ENCODE peak calls at places on chromosomes 1 and 21, in four cellular contexts. S, M, R and K are unnamed samples.

GRCh38 chr1:173562813-173563212 is 40.1 kb downstream of the SLC9C2 start:
- DNase-seq in M (no peak), R (no peak), S (no peak), K (no peak)

GRCh38 chr1:117167402-117167801 is 43.3 kb downstream of the VTCN1 start:
- DNase-seq in S (no peak), R (no peak), M (no peak), K (peak)

GRCh38 chr21:34186119-34186719 is 112.8 kb downstream of the MRPS6 start:
- DNase-seq in M (no peak), S (no peak), R (peak), K (no peak)

GRCh38 chr1:165858364-165858823 is 31.0 kb downstream of the UCK2 start:
- DNase-seq in R (no peak), M (no peak), S (no peak), K (no peak)

GRCh38 chr1:180221461-180221860 is 8.6 kb upstream of the LHX4 start:
- DNase-seq in M (peak), R (no peak), S (no peak), K (peak)

GRCh38 chr1:78370356-78370755 is 120.4 kb upstream of the PTGFR start:
- DNase-seq in R (no peak), M (peak), S (peak), K (peak)

GRCh38 chr1:30533796-30534550 is 189.4 kb downstream of the MATN1 start:
- DNase-seq in R (no peak), S (no peak), M (no peak), K (no peak)

GRCh38 chr1:55064861-55065263 is 25.5 kb downstream of the PCSK9 start:
- DNase-seq in R (no peak), S (peak), M (peak), K (peak)

GRCh38 chr21:36860736-36861594 is 105.5 kb downstream of the HLCS start:
- DNase-seq in S (peak), M (peak), R (no peak), K (peak)

GRCh38 chr1:62045579-62045978 is 149.1 kb upstream of the L1TD1 start:
- DNase-seq in M (no peak), R (no peak), S (peak), K (peak)

GRCh38 chr1:182680901-182681300 is 3.5 kb downstream of the RGS8 start:
- DNase-seq in M (no peak), S (no peak), R (no peak), K (peak)

GRCh38 chr1:167612986-167613385 is 17.0 kb upstream of the RCSD1 start:
- DNase-seq in M (no peak), S (no peak), R (no peak), K (no peak)

DNA sequence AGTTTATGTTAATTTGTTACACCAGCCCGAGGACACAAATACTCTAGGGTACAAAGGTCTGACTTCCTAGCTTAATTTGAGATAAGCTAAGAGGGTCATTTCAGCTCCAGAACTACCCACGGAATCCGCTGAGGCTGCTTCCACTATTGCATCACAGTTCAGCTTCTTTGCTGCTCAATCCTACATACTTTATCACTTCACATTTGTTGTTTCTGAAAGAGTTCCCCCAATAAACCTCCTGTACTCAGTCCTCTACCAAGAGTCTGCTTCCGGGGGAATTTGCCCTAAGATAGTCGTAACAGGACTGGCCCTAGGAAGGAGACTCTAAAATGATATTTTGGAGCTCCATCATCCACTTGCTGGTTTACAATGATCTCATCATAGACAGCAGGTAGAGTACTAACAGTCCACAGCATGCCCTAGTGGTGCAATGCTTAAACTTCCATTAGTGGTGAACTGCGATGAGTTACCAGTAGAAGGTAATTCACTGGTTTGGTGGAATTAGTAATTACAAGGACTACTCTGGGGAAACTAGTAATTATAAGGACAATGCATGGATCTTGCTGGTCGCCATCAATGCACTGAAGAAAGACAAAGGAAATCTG is 229.3 kb downstream of the USH2A start:
- DNase-seq in M (no peak), S (no peak), R (no peak), K (no peak)
- TF ChIP-seq CTCF in M (peak), S (no peak), R (no peak), K (no peak)

GRCh38 chr1:153352523-153352922 is 3.9 kb upstream of the PGLYRP4 start:
- DNase-seq in R (peak), M (peak), S (peak), K (peak)

GRCh38 chr1:153355445-153356071 is 2.1 kb upstream of the S100A9 start:
- DNase-seq in M (peak), R (no peak), S (peak), K (peak)

GRCh38 chr1:153354515-153355193 is 3.0 kb upstream of the S100A9 start:
- DNase-seq in R (no peak), M (no peak), S (no peak), K (no peak)

GRCh38 chr1:153356392-153357075 is 1.1 kb upstream of the S100A9 start:
- DNase-seq in S (no peak), M (no peak), R (no peak), K (no peak)

DNA sequence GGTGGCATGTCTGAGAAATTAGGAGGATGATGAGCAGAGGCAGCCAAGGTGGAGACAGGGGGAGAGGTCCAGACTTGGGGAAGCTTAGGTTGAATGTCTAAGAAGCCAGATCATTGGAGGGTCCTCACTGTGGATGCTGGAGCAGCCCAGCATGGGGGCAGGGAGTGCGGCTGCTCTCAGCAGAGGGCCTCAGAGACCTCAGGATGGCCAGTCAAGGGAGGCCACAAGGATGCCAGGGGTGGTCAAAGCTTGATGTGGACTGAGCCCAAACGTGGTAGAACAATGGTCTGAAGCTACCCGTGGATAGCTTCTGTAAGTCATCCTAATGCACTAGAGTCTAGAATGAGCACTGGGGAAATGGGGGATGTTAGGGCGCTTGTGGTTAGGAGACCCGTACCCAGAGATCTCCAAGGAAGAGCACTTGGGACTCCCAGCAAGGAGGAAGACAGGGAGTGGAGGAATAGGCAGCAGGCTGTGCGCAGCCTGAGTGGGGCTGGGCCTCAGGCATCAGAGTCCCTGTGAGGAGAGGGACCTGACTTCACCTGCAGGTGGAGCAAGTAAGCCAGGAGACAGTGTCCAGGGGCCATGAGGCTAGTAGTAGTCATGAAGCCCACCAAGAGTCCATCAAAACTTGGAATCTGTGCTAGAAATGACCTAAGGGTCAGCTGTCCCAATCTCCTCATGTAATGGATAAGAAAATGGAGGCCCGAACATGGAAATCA is 4.3 kb upstream of the S100A9 start:
- DNase-seq in R (no peak), M (no peak), S (peak), K (peak)
- H3K4me3 ChIP-seq in R (no peak), M (no peak), S (no peak), K (no peak)

DNA sequence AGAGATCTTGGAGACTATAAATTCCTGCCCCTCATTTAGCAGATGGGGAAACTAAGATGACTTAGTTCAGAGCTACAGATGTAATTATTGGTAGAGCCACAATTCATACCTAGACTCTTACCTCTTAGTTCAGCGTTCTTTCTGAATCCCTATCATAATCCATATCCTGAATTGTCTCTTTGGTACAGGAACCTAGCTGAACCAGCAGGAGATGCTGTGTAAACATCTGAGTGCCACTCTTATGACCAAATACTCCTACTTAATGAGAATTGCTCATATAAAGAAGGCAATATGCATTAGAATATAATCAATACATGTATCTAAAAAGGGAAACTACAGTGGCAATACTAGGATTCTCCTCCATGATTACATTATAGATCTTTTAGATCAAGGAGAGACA is 459.0 kb downstream of the SIPA1L2 start:
- DNase-seq in R (no peak), M (no peak), S (no peak), K (no peak)
- TF ChIP-seq CTCF in R (no peak), M (peak), S (no peak), K (peak)

GRCh38 chr1:1895050-1895398 is 4.1 kb upstream of the GNB1 start:
- DNase-seq in M (no peak), S (no peak), R (no peak), K (no peak)

GRCh38 chr1:1893997-1894353 is 3.1 kb upstream of the GNB1 start:
- DNase-seq in R (no peak), S (no peak), M (no peak), K (no peak)

GRCh38 chr1:1893291-1893985 is 2.6 kb upstream of the GNB1 start:
- DNase-seq in M (no peak), R (no peak), S (no peak), K (no peak)

GRCh38 chr1:1895456-1896333 is 4.8 kb upstream of the GNB1 start:
- DNase-seq in R (no peak), M (no peak), S (no peak), K (no peak)

DNA sequence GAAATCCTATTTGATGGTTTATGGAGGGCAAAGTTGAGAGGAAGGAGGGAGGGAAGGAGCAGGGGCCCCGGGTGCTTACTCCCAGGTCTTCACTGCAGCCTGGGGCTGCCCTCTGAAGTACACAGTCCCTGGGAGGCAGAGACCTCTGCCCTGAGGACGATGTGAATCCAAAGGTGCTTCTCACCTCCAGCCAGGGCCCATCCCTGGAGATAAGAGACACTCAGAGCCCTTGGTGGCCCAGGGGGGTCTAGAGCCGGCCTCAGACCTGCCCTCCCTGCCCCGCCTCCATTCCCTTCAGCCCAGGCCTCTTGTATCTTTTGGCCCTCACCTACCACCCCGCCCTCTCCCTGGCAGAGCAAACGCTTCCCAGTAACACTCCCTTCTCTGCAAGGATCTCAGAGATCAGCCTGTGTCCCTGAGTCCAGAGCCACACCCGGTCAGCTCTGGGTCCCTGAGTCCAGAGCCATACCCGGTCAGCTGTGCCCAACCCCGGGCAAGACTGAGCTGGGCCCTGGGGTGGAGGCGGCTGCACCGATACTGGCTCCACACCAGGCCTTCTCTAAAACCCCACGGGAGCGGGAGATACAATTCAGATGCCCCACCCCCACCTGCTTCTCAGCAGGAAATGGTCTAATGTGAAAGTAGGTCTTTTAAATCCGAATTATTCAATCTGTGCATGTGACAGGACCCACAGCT is 3.6 kb upstream of the GNB1 start:
- DNase-seq in S (no peak), R (no peak), M (no peak), K (no peak)
- H3K4me3 ChIP-seq in S (no peak), R (no peak), M (no peak), K (no peak)

GRCh38 chr1:63674865-63675815 is 81.9 kb downstream of the PGM1 start:
- DNase-seq in M (no peak), R (no peak), S (no peak), K (peak)

GRCh38 chr1:63677497-63677896 is 84.3 kb downstream of the PGM1 start:
- DNase-seq in S (no peak), R (no peak), M (no peak), K (no peak)

GRCh38 chr1:63678200-63678599 is 85.0 kb downstream of the PGM1 start:
- DNase-seq in M (no peak), S (no peak), R (no peak), K (no peak)

GRCh38 chr1:63671514-63671913 is 78.3 kb downstream of the PGM1 start:
- DNase-seq in S (no peak), M (no peak), R (no peak), K (no peak)

GRCh38 chr1:63674238-63674864 is 81.1 kb downstream of the PGM1 start:
- DNase-seq in R (peak), M (peak), S (peak), K (peak)
- TF ChIP-seq CTCF in R (peak), M (peak), S (peak), K (peak)

DNA sequence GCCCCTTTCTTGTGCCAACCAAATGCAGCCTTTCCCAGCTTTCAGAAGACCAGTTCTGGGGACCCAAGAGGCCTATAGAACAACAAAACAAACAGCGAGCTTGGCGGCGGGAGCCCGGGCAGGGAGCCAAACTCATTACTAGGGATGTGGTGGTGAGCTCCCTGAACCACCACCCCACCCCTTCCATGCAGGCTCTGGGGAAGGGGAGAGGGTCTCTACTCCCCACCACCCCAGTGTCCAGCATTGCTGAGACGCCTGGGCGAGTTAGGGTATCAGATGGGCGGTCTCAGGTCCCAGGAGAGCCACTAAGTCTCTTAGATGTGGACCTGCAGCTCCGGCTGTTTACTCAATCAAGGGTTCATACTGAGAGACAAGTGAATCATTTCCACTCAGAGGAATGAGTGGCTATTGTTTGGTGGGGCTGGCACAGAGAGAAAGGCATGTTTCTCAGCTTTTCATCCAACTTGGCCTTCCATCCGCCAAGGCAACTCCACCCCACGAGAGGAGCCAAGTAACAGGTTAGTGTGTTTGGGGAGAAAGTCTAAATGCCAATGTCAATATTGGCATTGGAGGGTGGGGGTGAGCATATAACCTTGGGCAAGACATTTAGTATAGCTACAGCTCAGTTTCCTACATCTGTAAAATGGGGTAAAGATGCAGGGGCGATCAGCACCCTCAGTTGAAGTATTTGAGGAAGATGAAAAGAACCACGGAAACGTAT is 40.9 kb downstream of the PLXNA2 start:
- DNase-seq in R (peak), S (peak), M (peak), K (peak)
- H3K4me3 ChIP-seq in R (no peak), S (no peak), M (no peak), K (no peak)

GRCh38 chr1:2528966-2529750 is 905 bp downstream of the HES5 start:
- DNase-seq in S (no peak), R (no peak), M (no peak), K (no peak)
- TF ChIP-seq CTCF in S (no peak), R (no peak), M (no peak), K (peak)

DNA sequence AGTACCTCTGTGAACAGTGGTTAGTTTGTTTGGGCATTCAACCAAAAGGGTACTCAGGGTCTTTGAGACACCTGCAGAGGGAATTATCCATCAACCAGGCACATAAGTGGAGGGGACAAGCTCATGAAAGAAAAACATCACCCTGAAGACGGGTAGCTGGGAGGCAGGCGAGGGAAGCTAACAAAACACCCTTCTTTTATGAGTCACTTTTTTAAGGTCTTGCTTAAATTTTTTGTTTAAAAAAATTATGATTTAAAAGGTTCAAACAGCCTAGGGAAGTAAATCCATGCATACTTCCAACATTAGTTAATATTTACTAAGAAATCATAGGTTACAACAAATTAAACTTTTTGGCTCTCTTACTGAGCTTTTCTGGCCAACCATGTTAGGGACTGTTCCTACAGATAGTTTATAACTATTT is 122.8 kb downstream of the LYPLAL1 start:
- DNase-seq in S (no peak), M (peak), R (no peak), K (no peak)
- H3K4me3 ChIP-seq in S (no peak), M (no peak), R (no peak), K (no peak)

DNA sequence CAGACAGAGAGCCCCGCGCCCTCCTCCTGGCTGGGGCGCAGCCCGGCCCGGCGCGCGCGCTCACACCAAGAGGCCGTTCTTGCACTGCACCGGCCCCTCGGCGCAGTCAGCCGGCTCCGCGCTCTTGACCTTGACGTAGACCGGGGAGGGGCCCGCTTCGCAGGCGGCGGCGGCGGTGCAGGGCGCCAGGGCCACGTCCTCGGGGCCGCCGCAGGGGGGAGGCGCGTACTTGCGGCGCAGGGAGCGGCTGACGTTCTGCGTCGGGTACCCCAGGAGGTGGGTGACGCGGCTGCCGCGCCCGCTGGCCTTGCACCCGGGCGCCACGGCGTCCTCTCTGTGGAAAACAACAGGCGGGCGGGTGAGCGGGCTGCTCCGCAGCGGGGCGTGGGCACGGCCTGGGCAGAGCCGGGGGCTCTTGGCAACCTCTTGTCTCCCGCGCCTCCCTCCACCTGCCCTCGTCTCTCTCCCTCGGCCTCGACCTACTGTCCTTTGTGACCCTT is 7.7 kb downstream of the VSIG8 start:
- DNase-seq in M (peak), R (peak), S (peak), K (peak)
- TF ChIP-seq CTCF in M (no peak), R (no peak), S (no peak), K (no peak)

GRCh38 chr1:150236614-150236934 is 662 bp upstream of the ANP32E start:
- DNase-seq in M (no peak), S (no peak), R (peak), K (no peak)
- H3K4me3 ChIP-seq in M (peak), S (peak), R (peak), K (peak)